ENCODE peak calls at places on chromosomes 3 and 15, in four cellular contexts. U is K562, F is HepG2, H is H1. M is an unnamed sample.
A peak's percentile ranks its signal among the peaks of the same experiment; 100 is the strongest.

GRCh38 chr3:53612508-53612907 is 118.1 kb downstream of the CACNA1D start:
- DNase-seq in H (no peak), U (no peak), F (no peak), M (no peak)

GRCh38 chr3:183249006-183249718 is 3.9 kb upstream of the B3GNT5 start:
- DNase-seq in F (no peak), H (no peak), U (no peak), M (no peak)

GRCh38 chr3:56812749-56813655 is 11.3 kb upstream of the ARHGEF3 start:
- DNase-seq in F (no peak), H (no peak), U (no peak), M (no peak)

GRCh38 chr3:45881031-45882022 is 5.0 kb upstream of the CCR9 start:
- DNase-seq in F (no peak), U (peak; percentile 89), H (no peak), M (no peak)

GRCh38 chr3:50182533-50183099 is 8.8 kb upstream of the GNAT1 start:
- DNase-seq in H (no peak), F (no peak), U (no peak), M (no peak)

GRCh38 chr3:107928084-107928445 is 162.8 kb downstream of the CD47 start:
- DNase-seq in F (no peak), U (no peak), H (no peak), M (peak; percentile 26)

GRCh38 chr3:117217837-117218236 is 508.3 kb downstream of the TUSC7 start:
- DNase-seq in F (no peak), U (no peak), H (no peak), M (no peak)

GRCh38 chr3:145719118-145719517 is 441.9 kb downstream of the PLOD2 start:
- DNase-seq in U (no peak), F (no peak), H (no peak), M (no peak)

GRCh38 chr3:33590541-33590940 is 127.5 kb downstream of the CLASP2 start:
- DNase-seq in U (no peak), F (no peak), H (no peak), M (no peak)

GRCh38 chr15:74842581-74843444 is at the start of gene ULK3:
- DNase-seq in H (peak; percentile 95), F (peak; percentile 70), U (peak; percentile 93), M (peak; percentile 96)

GRCh38 chr3:113659121-113659531 is 37.3 kb downstream of the USF3 start:
- DNase-seq in U (no peak), H (no peak), F (no peak), M (no peak)

GRCh38 chr3:170914690-170915089 is 6.3 kb upstream of the EIF5A2 start:
- DNase-seq in H (no peak), F (no peak), U (no peak), M (no peak)

GRCh38 chr15:40957041-40957555 is 3.8 kb downstream of the CHAC1 start:
- DNase-seq in H (no peak), U (no peak), F (no peak), M (no peak)

GRCh38 chr15:70039917-70040316 is 57.8 kb downstream of the TLE3 start:
- DNase-seq in U (no peak), H (no peak), F (no peak), M (no peak)
- TF ChIP-seq PHF8 in U (no peak), H (no peak), F (no peak), M (no peak)

DNA sequence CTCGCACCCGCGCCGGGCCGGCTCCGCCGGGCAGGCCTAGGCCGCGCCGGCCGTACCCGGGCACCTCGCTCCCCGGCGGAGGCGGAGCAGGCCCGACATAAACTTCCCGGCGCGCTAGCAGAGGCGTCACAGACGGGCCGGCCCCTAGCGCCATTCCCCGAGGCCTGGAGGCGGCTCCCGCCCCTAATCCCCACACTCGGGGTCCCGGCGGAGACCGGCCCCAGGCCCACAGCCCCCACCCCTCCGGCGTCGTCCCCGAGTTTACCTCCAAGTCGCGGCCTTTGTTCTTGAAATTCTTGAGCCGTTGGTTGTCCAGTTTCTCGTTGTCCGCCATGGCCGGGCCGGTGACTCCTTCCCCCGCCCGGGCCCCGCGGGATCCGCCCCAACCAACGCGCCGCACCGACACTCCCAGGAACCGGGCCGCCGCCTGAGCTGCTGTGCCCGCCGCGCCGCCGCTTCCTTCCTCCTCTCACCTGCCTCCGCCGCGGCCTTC is 376 bp downstream of the KPNA4 start:
- DNase-seq in U (peak; percentile 71), F (peak; percentile 28), H (peak; percentile 85), M (peak; percentile 76)
- TF ChIP-seq PHF8 in U (peak; percentile 67), F (no peak), H (peak; percentile 67), M (peak; percentile 78)

DNA sequence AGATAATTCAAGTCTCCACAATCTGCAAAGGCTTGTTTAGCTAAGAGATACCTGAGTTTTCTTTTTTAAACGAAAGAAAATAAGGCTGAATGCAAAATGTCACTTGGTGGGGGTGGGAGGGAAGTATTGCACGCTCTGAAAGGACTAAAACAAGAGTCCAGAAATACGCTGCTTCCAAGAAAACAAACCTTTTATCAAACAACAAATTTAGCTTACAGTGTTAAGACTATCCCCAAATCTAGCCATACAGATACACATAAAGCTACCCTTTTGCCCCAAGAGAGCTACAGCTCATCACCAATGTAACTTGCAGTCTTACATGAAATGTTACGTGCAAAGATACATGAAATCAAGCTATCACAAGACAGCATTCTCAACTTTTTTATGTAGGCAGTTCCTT is 522.5 kb downstream of the FOXP1 start:
- DNase-seq in F (no peak), H (no peak), U (no peak), M (no peak)
- TF ChIP-seq PHF8 in F (no peak), H (no peak), U (no peak), M (no peak)

DNA sequence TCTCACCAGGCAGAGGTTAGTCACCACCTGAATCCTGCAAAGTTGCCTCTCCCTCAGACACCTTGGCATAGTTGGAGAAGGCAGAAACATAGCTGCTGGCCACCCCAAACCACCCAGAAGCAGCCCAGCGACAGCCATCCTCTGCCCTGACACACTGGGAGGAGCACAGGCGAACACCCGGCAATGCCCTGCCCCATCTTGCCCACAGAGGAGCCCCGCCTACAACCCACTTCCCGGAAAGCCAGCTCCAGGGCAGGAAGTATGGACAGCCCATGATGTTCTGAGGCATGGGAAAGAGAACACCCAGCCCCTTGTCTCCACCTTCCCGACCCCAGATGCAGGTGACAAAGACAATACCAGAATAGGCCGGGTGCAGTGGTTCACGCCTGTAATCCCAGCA is 12.6 kb upstream of the SHISA5 start:
- DNase-seq in F (no peak), U (no peak), H (peak; percentile 40), M (no peak)
- TF ChIP-seq PHF8 in F (no peak), U (no peak), H (no peak), M (no peak)

GRCh38 chr3:65400893-65401292 is 637.8 kb downstream of the MAGI1 start:
- DNase-seq in U (no peak), F (no peak), H (no peak), M (no peak)

GRCh38 chr3:65402597-65402996 is 636.1 kb downstream of the MAGI1 start:
- DNase-seq in H (no peak), U (no peak), F (no peak), M (no peak)

GRCh38 chr3:65406470-65406869 is 632.2 kb downstream of the MAGI1 start:
- DNase-seq in H (no peak), F (peak; percentile 86), U (no peak), M (no peak)

GRCh38 chr3:65398953-65399352 is 639.8 kb downstream of the MAGI1 start:
- DNase-seq in H (no peak), F (no peak), U (no peak), M (no peak)

GRCh38 chr3:65401359-65401810 is 637.3 kb downstream of the MAGI1 start:
- DNase-seq in H (no peak), U (no peak), F (no peak), M (no peak)
- TF ChIP-seq PHF8 in H (no peak), U (no peak), F (no peak), M (no peak)